ENCODE peak calls at places on chromosomes 16 and 17, in five cellular contexts. P, I, B, Q and Y are unnamed samples.

GRCh38 chr16:67547423-67548264 is 14.7 kb upstream of the CTCF start:
- DNase-seq in B (peak; percentile 72), I (no peak), Q (no peak), P (no peak), Y (no peak)

GRCh38 chr17:74923538-74924249 is 379 bp upstream of the OTOP2 start:
- DNase-seq in Q (peak; percentile 26), P (no peak), B (peak; percentile 83), I (peak; percentile 43), Y (peak; percentile 48)

GRCh38 chr17:8314797-8315739 is 5.0 kb downstream of the ARHGEF15 start:
- DNase-seq in P (no peak), B (no peak), I (no peak), Q (no peak), Y (no peak)

GRCh38 chr16:31200821-31201510 is 1.6 kb downstream of the PYCARD start:
- DNase-seq in B (peak; percentile 53), I (peak; percentile 59), Q (no peak), P (no peak), Y (no peak)

GRCh38 chr17:7351665-7352558 is at the start of gene KCTD11:
- DNase-seq in I (peak; percentile 97), Q (peak; percentile 86), B (peak; percentile 73), P (peak; percentile 72), Y (peak; percentile 87)

GRCh38 chr16:86663691-86664517 is 85.6 kb downstream of the FOXL1 start:
- DNase-seq in Q (no peak), P (no peak), I (peak; percentile 64), B (no peak), Y (no peak)

GRCh38 chr16:6977906-6978305 is 354.7 kb upstream of the RBFOX1 start:
- DNase-seq in B (no peak), P (no peak), I (no peak), Q (no peak), Y (no peak)

GRCh38 chr16:15043344-15043743 is 12.5 kb downstream of the NTAN1 start:
- DNase-seq in I (no peak), Q (no peak), B (no peak), P (no peak), Y (no peak)

GRCh38 chr17:71068351-71068750 is 899.0 kb downstream of the KCNJ2 start:
- DNase-seq in Q (no peak), P (no peak), I (no peak), B (no peak), Y (no peak)

GRCh38 chr17:50169121-50169764 is 3.4 kb downstream of the SGCA start:
- DNase-seq in P (no peak), Q (no peak), B (peak; percentile 56), I (peak; percentile 78), Y (peak; percentile 73)

GRCh38 chr17:64081802-64082799 is 47.8 kb downstream of the ERN1 start:
- DNase-seq in P (peak; percentile 84), I (peak; percentile 76), Q (no peak), B (no peak), Y (peak; percentile 93)

GRCh38 chr16:72921620-72922019 is 126.3 kb downstream of the ZFHX3 start:
- DNase-seq in I (no peak), P (no peak), B (no peak), Q (peak; percentile 46), Y (peak; percentile 66)

GRCh38 chr17:66476014-66476413 is 173.6 kb downstream of the PRKCA start:
- DNase-seq in B (no peak), I (no peak), Q (no peak), P (no peak), Y (no peak)

GRCh38 chr16:507996-508395 is 19.5 kb upstream of the CAPN15 start:
- DNase-seq in B (no peak), I (no peak), Q (no peak), P (no peak), Y (no peak)